ENCODE peak calls at places on chromosomes 3 and 15, in four cellular contexts. L, W, S and M are unnamed samples.

GRCh38 chr3:126050050-126050392 is 33.9 kb downstream of the SLC41A3 start:
- DNase-seq in L (no peak), W (no peak), S (no peak), M (no peak)

GRCh38 chr3:24682141-24682547 is 187.5 kb upstream of the THRB start:
- DNase-seq in W (no peak), S (no peak), L (no peak), M (peak)

GRCh38 chr3:73664389-73664788 is 39.6 kb upstream of the PDZRN3 start:
- DNase-seq in W (no peak), S (no peak), L (no peak), M (no peak)

GRCh38 chr15:83062768-83063180 is 4.3 kb downstream of the BTBD1 start:
- DNase-seq in L (peak), W (no peak), S (no peak), M (peak)

GRCh38 chr3:183488343-183488742 is 59.9 kb upstream of the MCF2L2 start:
- DNase-seq in L (no peak), S (no peak), W (no peak), M (no peak)

GRCh38 chr15:67957435-67958139 is 96.5 kb upstream of the PIAS1 start:
- DNase-seq in L (no peak), S (no peak), W (no peak), M (no peak)

GRCh38 chr15:85142324-85142723 is 160.7 kb downstream of the PDE8A start:
- DNase-seq in W (no peak), L (peak), S (no peak), M (no peak)

GRCh38 chr15:74240002-74240568 is 4.0 kb downstream of the CCDC33 start:
- DNase-seq in L (peak), S (no peak), W (no peak), M (no peak)

GRCh38 chr3:107850681-107851080 is 240.2 kb downstream of the CD47 start:
- DNase-seq in L (no peak), S (no peak), W (no peak), M (no peak)

GRCh38 chr15:97078556-97078955 is 748.1 kb downstream of the NR2F2 start:
- DNase-seq in S (no peak), L (no peak), W (no peak), M (no peak)

GRCh38 chr3:58029842-58030584 is 21.8 kb downstream of the FLNB start:
- DNase-seq in W (no peak), S (no peak), L (no peak), M (no peak)

GRCh38 chr3:189278211-189278610 is 106.4 kb downstream of the TPRG1 start:
- DNase-seq in S (no peak), L (no peak), W (no peak), M (no peak)

GRCh38 chr3:57864853-57865252 is 108.7 kb downstream of the SLMAP start:
- DNase-seq in L (peak), W (no peak), S (no peak), M (peak)

GRCh38 chr15:66252411-66253295 is 897 bp downstream of the MEGF11 start:
- DNase-seq in S (peak), L (peak), W (no peak), M (peak)

GRCh38 chr3:55826731-55827496 is 339.8 kb upstream of the WNT5A start:
- DNase-seq in W (no peak), S (no peak), L (no peak), M (no peak)

GRCh38 chr15:98169551-98169950 is 209.0 kb downstream of the ARRDC4 start:
- DNase-seq in L (no peak), W (no peak), S (no peak), M (no peak)

GRCh38 chr15:47576921-47577474 is 140.3 kb upstream of the SEMA6D start:
- DNase-seq in S (no peak), W (no peak), L (no peak), M (peak)

GRCh38 chr15:37847776-37848175 is 86.7 kb upstream of the TMCO5A start:
- DNase-seq in L (no peak), W (no peak), S (no peak), M (no peak)

GRCh38 chr3:173275740-173276139 is 121.8 kb upstream of the NLGN1 start:
- DNase-seq in W (no peak), L (peak), S (no peak), M (no peak)

GRCh38 chr3:29144807-29145206 is 136.1 kb upstream of the RBMS3 start:
- DNase-seq in L (no peak), W (no peak), S (no peak), M (no peak)

GRCh38 chr3:41450416-41451231 is 251.3 kb downstream of the CTNNB1 start:
- DNase-seq in W (no peak), L (no peak), S (no peak), M (no peak)

GRCh38 chr15:67833504-67834248 is 6.2 kb downstream of the RNU6-1 start:
- DNase-seq in L (peak), W (no peak), S (peak), M (peak)

GRCh38 chr3:133832802-133833144 is 27.2 kb downstream of the SRPRB start:
- DNase-seq in L (no peak), W (no peak), S (no peak), M (peak)

GRCh38 chr15:34076785-34077184 is 24.9 kb downstream of the EMC7 start:
- DNase-seq in L (no peak), S (no peak), W (no peak), M (no peak)

GRCh38 chr15:83379574-83379973 is 67.6 kb upstream of the SH3GL3 start:
- DNase-seq in L (no peak), W (no peak), S (no peak), M (peak)

GRCh38 chr3:5038243-5038642 is 59.0 kb downstream of the BHLHE40 start:
- DNase-seq in S (no peak), W (no peak), L (peak), M (no peak)

GRCh38 chr15:62922514-62922913 is 120.0 kb upstream of the TPM1 start:
- DNase-seq in L (no peak), W (no peak), S (no peak), M (no peak)

GRCh38 chr3:22414239-22414638 is 663.2 kb upstream of the ZNF385D start:
- DNase-seq in L (no peak), W (no peak), S (no peak), M (no peak)